ENCODE peak calls at places on chromosomes 5 and 9, in five cellular contexts. One of them, this sample, is unnamed.
A peak's percentile ranks its signal among the peaks of the same experiment; 100 is the strongest.

GRCh38 chr5:83475540-83476469 is 4.3 kb downstream of the VCAN start:
- DNase-seq in PC-3: peak; percentile 66
- DNase-seq in HFF-Myc: peak; percentile 42
- DNase-seq in A549: peak; percentile 48
- DNase-seq in HFFc6: peak; percentile 83
- DNase-seq in this sample: no peak

GRCh38 chr9:17625644-17626388 is 47.0 kb downstream of the SH3GL2 start:
- DNase-seq in A549: no peak
- DNase-seq in HFF-Myc: no peak
- DNase-seq in HFFc6: no peak
- DNase-seq in PC-3: peak; percentile 60
- DNase-seq in this sample: no peak

GRCh38 chr9:34242830-34243229 is 64.0 kb downstream of the UBAP1 start:
- DNase-seq in A549: no peak
- DNase-seq in PC-3: no peak
- DNase-seq in HFF-Myc: no peak
- DNase-seq in HFFc6: no peak
- DNase-seq in this sample: no peak

GRCh38 chr9:12698986-12699385 is 5.8 kb downstream of the TYRP1 start:
- DNase-seq in A549: no peak
- DNase-seq in PC-3: no peak
- DNase-seq in HFF-Myc: no peak
- DNase-seq in HFFc6: no peak
- DNase-seq in this sample: no peak

GRCh38 chr9:125844611-125845010 is 97.4 kb downstream of the PBX3 start:
- DNase-seq in A549: no peak
- DNase-seq in PC-3: no peak
- DNase-seq in HFFc6: no peak
- DNase-seq in HFF-Myc: no peak
- DNase-seq in this sample: no peak

GRCh38 chr5:2904956-2905355 is 153.5 kb upstream of the IRX2 start:
- DNase-seq in A549: no peak
- DNase-seq in PC-3: no peak
- DNase-seq in HFFc6: no peak
- DNase-seq in HFF-Myc: no peak
- DNase-seq in this sample: no peak

GRCh38 chr5:116583085-116583766 is 8.6 kb upstream of the SEMA6A start:
- DNase-seq in HFFc6: no peak
- DNase-seq in HFF-Myc: no peak
- DNase-seq in PC-3: peak; percentile 31
- DNase-seq in A549: no peak
- DNase-seq in this sample: no peak

GRCh38 chr5:115736004-115736689 is 80.3 kb downstream of the CDO1 start:
- DNase-seq in PC-3: no peak
- DNase-seq in HFF-Myc: no peak
- DNase-seq in A549: no peak
- DNase-seq in HFFc6: no peak
- DNase-seq in this sample: no peak

GRCh38 chr5:150514708-150515211 is 6.8 kb downstream of the NDST1 start:
- DNase-seq in HFFc6: no peak
- DNase-seq in HFF-Myc: no peak
- DNase-seq in PC-3: peak; percentile 62
- DNase-seq in A549: peak; percentile 65
- DNase-seq in this sample: no peak

GRCh38 chr9:101486693-101487442 is 46.8 kb upstream of the RNF20 start:
- DNase-seq in HFFc6: peak; percentile 49
- DNase-seq in A549: peak; percentile 81
- DNase-seq in PC-3: no peak
- DNase-seq in HFF-Myc: no peak
- DNase-seq in this sample: peak; percentile 93

GRCh38 chr5:40089269-40089668 is 590.4 kb upstream of the PTGER4 start:
- DNase-seq in A549: peak; percentile 28
- DNase-seq in HFF-Myc: peak; percentile 11
- DNase-seq in HFFc6: no peak
- DNase-seq in PC-3: peak; percentile 37
- DNase-seq in this sample: no peak

GRCh38 chr5:138274189-138274853 is at the start of gene GFRA3:
- DNase-seq in A549: no peak
- DNase-seq in PC-3: no peak
- DNase-seq in HFFc6: no peak
- DNase-seq in HFF-Myc: no peak
- DNase-seq in this sample: peak; percentile 86

GRCh38 chr9:1916676-1917075 is 98.5 kb upstream of the SMARCA2 start:
- DNase-seq in HFF-Myc: no peak
- DNase-seq in HFFc6: no peak
- DNase-seq in A549: no peak
- DNase-seq in PC-3: no peak
- DNase-seq in this sample: no peak

GRCh38 chr9:1919229-1919628 is 95.9 kb upstream of the SMARCA2 start:
- DNase-seq in HFFc6: no peak
- DNase-seq in PC-3: no peak
- DNase-seq in HFF-Myc: no peak
- DNase-seq in A549: no peak
- DNase-seq in this sample: no peak

GRCh38 chr9:1918642-1919041 is 96.5 kb upstream of the SMARCA2 start:
- DNase-seq in HFF-Myc: no peak
- DNase-seq in PC-3: no peak
- DNase-seq in HFFc6: no peak
- DNase-seq in A549: no peak
- DNase-seq in this sample: no peak

GRCh38 chr9:1927546-1927945 is 87.6 kb upstream of the SMARCA2 start:
- DNase-seq in A549: no peak
- DNase-seq in HFF-Myc: no peak
- DNase-seq in PC-3: no peak
- DNase-seq in HFFc6: no peak
- DNase-seq in this sample: no peak

GRCh38 chr9:1922026-1922425 is 93.1 kb upstream of the SMARCA2 start:
- DNase-seq in PC-3: no peak
- DNase-seq in A549: no peak
- DNase-seq in HFFc6: no peak
- DNase-seq in HFF-Myc: no peak
- DNase-seq in this sample: no peak
- TF ChIP-seq CTCF in PC-3: no peak
- TF ChIP-seq CTCF in A549: no peak
- TF ChIP-seq CTCF in HFFc6: no peak
- TF ChIP-seq CTCF in HFF-Myc: peak; percentile 23
- TF ChIP-seq CTCF in this sample: no peak

GRCh38 chr9:801399-802071 is 40.0 kb upstream of the DMRT1 start:
- DNase-seq in HFF-Myc: no peak
- DNase-seq in HFFc6: peak; percentile 35
- DNase-seq in PC-3: no peak
- DNase-seq in A549: no peak
- DNase-seq in this sample: no peak

GRCh38 chr9:811101-811531 is 30.4 kb upstream of the DMRT1 start:
- DNase-seq in HFFc6: peak; percentile 51
- DNase-seq in HFF-Myc: no peak
- DNase-seq in PC-3: peak; percentile 87
- DNase-seq in A549: peak; percentile 50
- DNase-seq in this sample: no peak

GRCh38 chr9:805151-805550 is 36.3 kb upstream of the DMRT1 start:
- DNase-seq in A549: no peak
- DNase-seq in HFF-Myc: no peak
- DNase-seq in HFFc6: no peak
- DNase-seq in PC-3: no peak
- DNase-seq in this sample: no peak

GRCh38 chr9:804026-804425 is 37.5 kb upstream of the DMRT1 start:
- DNase-seq in A549: no peak
- DNase-seq in HFF-Myc: no peak
- DNase-seq in PC-3: no peak
- DNase-seq in HFFc6: no peak
- DNase-seq in this sample: no peak

GRCh38 chr9:806285-807156 is 35.0 kb upstream of the DMRT1 start:
- DNase-seq in HFFc6: peak; percentile 25
- DNase-seq in A549: peak; percentile 50
- DNase-seq in HFF-Myc: no peak
- DNase-seq in PC-3: peak; percentile 54
- DNase-seq in this sample: no peak
- TF ChIP-seq CTCF in HFFc6: peak; percentile 89
- TF ChIP-seq CTCF in A549: peak; percentile 76
- TF ChIP-seq CTCF in HFF-Myc: peak; percentile 63
- TF ChIP-seq CTCF in PC-3: peak; percentile 70
- TF ChIP-seq CTCF in this sample: peak; percentile 87

GRCh38 chr5:14590949-14591348 is 9.4 kb downstream of the OTULINL start:
- DNase-seq in PC-3: peak; percentile 25
- DNase-seq in A549: no peak
- DNase-seq in HFFc6: no peak
- DNase-seq in HFF-Myc: no peak
- DNase-seq in this sample: no peak

GRCh38 chr5:14587143-14587542 is 5.6 kb downstream of the OTULINL start:
- DNase-seq in HFF-Myc: no peak
- DNase-seq in A549: no peak
- DNase-seq in HFFc6: no peak
- DNase-seq in PC-3: no peak
- DNase-seq in this sample: no peak

GRCh38 chr5:14584848-14585247 is 3.3 kb downstream of the OTULINL start:
- DNase-seq in HFFc6: no peak
- DNase-seq in PC-3: no peak
- DNase-seq in HFF-Myc: no peak
- DNase-seq in A549: no peak
- DNase-seq in this sample: no peak

GRCh38 chr5:14588758-14589543 is 7.4 kb downstream of the OTULINL start:
- DNase-seq in HFFc6: no peak
- DNase-seq in HFF-Myc: no peak
- DNase-seq in PC-3: no peak
- DNase-seq in A549: peak; percentile 59
- DNase-seq in this sample: no peak

GRCh38 chr5:14588145-14588544 is 6.6 kb downstream of the OTULINL start:
- DNase-seq in HFFc6: no peak
- DNase-seq in A549: no peak
- DNase-seq in PC-3: no peak
- DNase-seq in HFF-Myc: no peak
- DNase-seq in this sample: no peak
- TF ChIP-seq CTCF in HFFc6: no peak
- TF ChIP-seq CTCF in A549: no peak
- TF ChIP-seq CTCF in PC-3: no peak
- TF ChIP-seq CTCF in HFF-Myc: no peak
- TF ChIP-seq CTCF in this sample: no peak

GRCh38 chr5:140635291-140636257 is 2.6 kb upstream of the CD14 start:
- DNase-seq in HFF-Myc: no peak
- DNase-seq in PC-3: no peak
- DNase-seq in HFFc6: no peak
- DNase-seq in A549: no peak
- DNase-seq in this sample: no peak
- TF ChIP-seq CTCF in HFF-Myc: no peak
- TF ChIP-seq CTCF in PC-3: no peak
- TF ChIP-seq CTCF in HFFc6: peak; percentile 19
- TF ChIP-seq CTCF in A549: no peak
- TF ChIP-seq CTCF in this sample: peak; percentile 13

GRCh38 chr5:126615286-126615685 is 14.5 kb downstream of the PHAX start:
- DNase-seq in A549: no peak
- DNase-seq in PC-3: no peak
- DNase-seq in HFF-Myc: no peak
- DNase-seq in HFFc6: no peak
- DNase-seq in this sample: no peak
- TF ChIP-seq CTCF in A549: no peak
- TF ChIP-seq CTCF in PC-3: no peak
- TF ChIP-seq CTCF in HFF-Myc: no peak
- TF ChIP-seq CTCF in HFFc6: no peak
- TF ChIP-seq CTCF in this sample: no peak

DNA sequence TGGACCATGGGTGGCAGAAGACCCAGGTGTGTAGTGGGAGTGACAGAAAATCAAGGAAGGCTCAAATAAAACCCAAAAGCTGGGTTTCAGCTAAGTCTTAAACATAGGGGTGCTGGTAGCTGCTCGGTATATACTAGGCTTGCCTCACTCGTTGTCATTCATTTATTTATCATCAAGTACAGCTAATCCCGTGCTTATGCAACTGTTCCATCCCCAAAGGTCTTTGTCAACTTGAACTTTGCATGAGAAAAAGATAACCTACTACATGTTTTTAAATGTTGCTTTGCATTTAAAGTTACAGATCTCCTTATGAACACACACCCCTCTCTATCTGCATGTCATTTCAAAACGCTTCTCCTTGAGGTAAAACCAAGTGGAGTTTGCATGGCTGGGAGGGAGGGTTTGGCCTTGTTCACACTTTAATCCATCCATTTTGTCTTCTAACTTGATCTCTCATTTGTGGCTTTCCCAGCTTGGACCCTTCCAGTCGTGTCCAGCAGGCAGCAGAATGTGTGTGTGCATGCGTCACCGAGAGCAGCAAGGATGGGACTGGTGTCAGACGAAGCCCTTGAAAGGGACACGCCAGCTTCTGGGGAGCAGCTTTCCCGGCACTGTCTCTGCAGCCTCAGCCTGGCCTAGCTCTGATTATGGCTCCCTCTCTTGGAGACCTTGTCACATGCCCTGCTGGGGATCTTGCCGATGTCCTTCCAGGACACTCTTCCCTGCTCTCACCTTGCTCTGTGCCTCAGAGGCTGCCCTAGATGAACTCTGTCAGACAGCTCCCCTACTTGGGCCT is 133.5 kb downstream of the GADD45G start:
- DNase-seq in A549: no peak
- DNase-seq in HFF-Myc: no peak
- DNase-seq in HFFc6: no peak
- DNase-seq in PC-3: no peak
- DNase-seq in this sample: no peak
- TF ChIP-seq CTCF in A549: no peak
- TF ChIP-seq CTCF in HFF-Myc: no peak
- TF ChIP-seq CTCF in HFFc6: no peak
- TF ChIP-seq CTCF in PC-3: no peak
- TF ChIP-seq CTCF in this sample: no peak